ENCODE peak calls at places on chromosomes 1 and 21, in seven cellular contexts. C is PC-3; V is mammary epithelial cell; G is esophagus squamous epithelium; S is choroid plexus epithelial cell; N is ovary; U is effector memory CD4-positive, alpha-beta T cell. K is an unnamed sample.
A peak's percentile ranks its signal among the peaks of the same experiment; 100 is the strongest.

GRCh38 chr1:119005870-119006405 is 17.8 kb upstream of the TBX15 start:
- DNase-seq in N (no peak), U (no peak), S (no peak), G (no peak), V (no peak), C (no peak), K (no peak)

GRCh38 chr21:27511241-27511640 is 544.4 kb upstream of the ADAMTS5 start:
- DNase-seq in C (no peak), V (no peak), U (no peak), G (no peak), N (no peak), S (no peak), K (no peak)

GRCh38 chr21:17495680-17496079 is 17.2 kb upstream of the CXADR start:
- DNase-seq in U (no peak), G (no peak), V (no peak), N (no peak), S (peak; percentile 40), C (no peak), K (no peak)

GRCh38 chr1:170377011-170377410 is 155.0 kb upstream of the GORAB start:
- DNase-seq in S (no peak), U (no peak), V (no peak), N (no peak), C (no peak), G (no peak), K (no peak)

GRCh38 chr1:210822897-210823296 is 311.1 kb downstream of the KCNH1 start:
- DNase-seq in C (no peak), U (no peak), N (no peak), V (no peak), G (no peak), S (no peak), K (no peak)

GRCh38 chr1:70057500-70057899 is 147.9 kb downstream of the LRRC40 start:
- DNase-seq in C (no peak), S (no peak), V (no peak), G (no peak), N (no peak), U (no peak), K (no peak)

GRCh38 chr1:33169290-33170055 is 12.4 kb downstream of the TRIM62 start:
- DNase-seq in V (no peak), U (no peak), G (no peak), S (peak; percentile 67), C (no peak), N (no peak), K (no peak)

GRCh38 chr1:61282387-61282786 is 200.0 kb downstream of the NFIA start:
- DNase-seq in N (no peak), S (no peak), G (no peak), C (no peak), V (no peak), U (no peak), K (peak; percentile 37)

GRCh38 chr1:115412286-115412685 is 74.2 kb upstream of the NGF start:
- DNase-seq in U (no peak), C (no peak), G (no peak), S (no peak), V (peak; percentile 36), N (no peak), K (peak; percentile 34)

GRCh38 chr1:222928212-222928611 is 113.4 kb downstream of the DISP1 start:
- DNase-seq in V (no peak), N (peak; percentile 56), G (no peak), S (peak; percentile 88), U (no peak), C (peak; percentile 28), K (peak; percentile 49)

GRCh38 chr1:67650061-67650460 is 34.9 kb upstream of the GADD45A start:
- DNase-seq in V (no peak), S (no peak), C (no peak), N (no peak), G (no peak), U (no peak), K (no peak)

GRCh38 chr1:67390041-67390887 is 39.9 kb downstream of the SERBP1 start:
- DNase-seq in U (no peak), C (peak; percentile 35), N (no peak), V (peak; percentile 62), S (peak; percentile 83), G (no peak), K (peak; percentile 85)

GRCh38 chr1:94336991-94337390 is 81.2 kb upstream of the ABCD3 start:
- DNase-seq in G (no peak), U (no peak), V (no peak), C (peak; percentile 33), N (no peak), S (no peak), K (peak; percentile 66)

GRCh38 chr1:26215246-26215645 is 18.8 kb upstream of the CEP85 start:
- DNase-seq in S (no peak), N (no peak), G (no peak), C (no peak), V (no peak), U (no peak), K (no peak)

GRCh38 chr1:157505481-157506272 is 46.6 kb downstream of the FCRL5 start:
- DNase-seq in U (no peak), G (no peak), N (no peak), S (peak; percentile 78), C (peak; percentile 76), V (peak; percentile 36), K (peak; percentile 69)

DNA sequence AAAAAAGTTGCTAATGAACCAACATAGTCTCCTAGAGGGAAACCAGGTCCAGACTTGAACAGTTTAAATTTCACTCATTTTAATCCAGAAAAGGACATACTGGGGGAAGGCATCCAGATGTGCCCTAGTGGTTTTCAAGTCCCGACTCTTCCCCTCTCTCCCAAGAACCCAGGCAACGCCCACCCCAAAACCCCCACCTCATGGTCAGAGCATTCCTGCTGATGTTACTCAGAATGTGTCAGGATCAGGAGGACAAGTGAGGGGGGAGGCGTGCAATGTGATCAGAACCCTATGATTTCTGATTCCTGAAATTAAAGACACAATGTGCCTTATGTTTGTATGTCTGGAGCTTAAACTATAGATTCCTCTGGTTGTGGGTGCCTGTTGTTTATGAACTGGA is 1.6 kb upstream of the CTSK start:
- DNase-seq in S (peak; percentile 66), C (peak; percentile 22), N (no peak), U (no peak), V (peak; percentile 88), G (no peak), K (peak; percentile 93)
- H3K4me3 ChIP-seq in S (no peak overlapping the region), C (no peak overlapping the region), N (no peak overlapping the region), U (no peak overlapping the region), V (no peak overlapping the region), G (no peak overlapping the region), K (no peak overlapping the region)

GRCh38 chr1:30762152-30762930 is 4.8 kb upstream of the LAPTM5 start:
- DNase-seq in C (no peak), S (no peak), V (no peak), N (no peak), U (no peak), G (no peak), K (no peak)

GRCh38 chr1:30758785-30759380 is 1.3 kb upstream of the LAPTM5 start:
- DNase-seq in V (peak; percentile 20), S (peak; percentile 37), G (no peak), U (no peak), C (peak; percentile 11), N (no peak), K (peak; percentile 18)

GRCh38 chr1:30759718-30760281 is 2.2 kb upstream of the LAPTM5 start:
- DNase-seq in G (no peak), N (no peak), S (no peak), U (peak; percentile 76), V (no peak), C (no peak), K (no peak)

GRCh38 chr1:30761312-30762151 is 4.0 kb upstream of the LAPTM5 start:
- DNase-seq in N (no peak), G (no peak), V (no peak), S (peak; percentile 34), C (no peak), U (no peak), K (no peak)

DNA sequence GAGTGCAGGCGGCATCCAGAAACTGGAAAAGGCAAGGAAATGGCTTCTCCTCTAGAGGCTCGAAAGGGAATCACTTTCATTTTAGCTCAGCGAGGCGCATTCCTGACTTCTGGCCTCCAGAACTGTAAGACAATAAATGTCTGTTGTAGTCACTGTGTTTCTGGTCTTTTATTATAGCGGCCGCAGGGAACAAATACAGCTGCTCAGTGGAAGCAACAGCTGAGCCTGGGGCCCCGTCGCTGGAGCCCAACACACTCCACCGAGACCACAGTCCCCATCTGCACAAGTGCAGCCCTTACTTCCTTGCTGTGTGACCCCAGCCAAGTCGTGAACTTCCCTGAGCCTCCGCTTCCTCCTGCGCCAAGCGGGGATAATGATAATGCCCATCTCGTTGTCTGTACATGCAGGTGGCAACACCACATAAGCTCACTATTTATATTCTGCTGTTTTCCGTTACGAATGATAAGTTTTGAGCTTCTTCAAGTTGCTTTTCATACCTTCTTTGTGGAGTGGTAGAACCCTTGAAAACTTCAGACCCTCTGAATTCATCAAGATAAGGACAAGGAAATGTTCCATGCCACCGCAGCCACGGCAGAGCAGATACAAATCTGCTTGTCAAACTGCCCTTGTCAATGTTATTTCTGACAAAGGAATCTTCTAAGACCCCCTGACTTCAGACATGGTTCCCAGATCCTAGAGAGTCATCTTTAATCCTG is 3.2 kb upstream of the LAPTM5 start:
- DNase-seq in V (no peak), U (no peak), N (no peak), S (no peak), G (no peak), C (no peak), K (no peak)
- H3K4me3 ChIP-seq in V (no peak overlapping the region), U (peak overlapping the region; percentile 42), N (no peak overlapping the region), S (no peak overlapping the region), G (no peak overlapping the region), C (no peak overlapping the region), K (no peak overlapping the region)

DNA sequence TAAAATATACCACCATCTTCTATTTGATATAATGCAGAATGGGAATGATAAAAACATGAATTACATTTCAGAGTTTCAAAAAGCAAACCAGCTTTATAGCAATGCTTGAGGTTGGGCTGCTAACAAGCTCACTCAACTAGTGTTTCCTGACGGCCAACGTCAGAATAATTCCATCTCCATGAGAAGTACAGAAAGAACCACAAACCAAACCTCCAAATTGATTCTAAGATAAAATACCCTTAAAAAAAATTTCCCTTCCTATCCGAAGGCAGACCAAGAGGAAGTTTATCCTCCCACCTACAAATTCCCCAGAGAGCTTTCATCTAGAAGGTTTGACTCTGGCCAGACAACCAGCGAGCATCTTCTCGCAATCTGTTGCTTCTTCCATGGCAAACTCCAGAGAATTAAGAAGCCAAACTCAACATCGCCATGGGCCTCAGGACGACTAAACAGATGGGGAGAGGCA is at the start of gene EDARADD:
- DNase-seq in C (peak; percentile 6), V (peak; percentile 75), G (no peak), S (peak; percentile 38), U (no peak), N (no peak), K (no peak)
- H3K4me3 ChIP-seq in C (peak within 1 kb of the TSS; percentile 70), V (peak within 1 kb of the TSS; percentile 95), G (peak within 1 kb of the TSS; percentile 82), S (peak within 1 kb of the TSS; percentile 64), U (peak within 1 kb of the TSS; percentile 74), N (peak within 1 kb of the TSS; percentile 46), K (peak within 1 kb of the TSS; percentile 73)

DNA sequence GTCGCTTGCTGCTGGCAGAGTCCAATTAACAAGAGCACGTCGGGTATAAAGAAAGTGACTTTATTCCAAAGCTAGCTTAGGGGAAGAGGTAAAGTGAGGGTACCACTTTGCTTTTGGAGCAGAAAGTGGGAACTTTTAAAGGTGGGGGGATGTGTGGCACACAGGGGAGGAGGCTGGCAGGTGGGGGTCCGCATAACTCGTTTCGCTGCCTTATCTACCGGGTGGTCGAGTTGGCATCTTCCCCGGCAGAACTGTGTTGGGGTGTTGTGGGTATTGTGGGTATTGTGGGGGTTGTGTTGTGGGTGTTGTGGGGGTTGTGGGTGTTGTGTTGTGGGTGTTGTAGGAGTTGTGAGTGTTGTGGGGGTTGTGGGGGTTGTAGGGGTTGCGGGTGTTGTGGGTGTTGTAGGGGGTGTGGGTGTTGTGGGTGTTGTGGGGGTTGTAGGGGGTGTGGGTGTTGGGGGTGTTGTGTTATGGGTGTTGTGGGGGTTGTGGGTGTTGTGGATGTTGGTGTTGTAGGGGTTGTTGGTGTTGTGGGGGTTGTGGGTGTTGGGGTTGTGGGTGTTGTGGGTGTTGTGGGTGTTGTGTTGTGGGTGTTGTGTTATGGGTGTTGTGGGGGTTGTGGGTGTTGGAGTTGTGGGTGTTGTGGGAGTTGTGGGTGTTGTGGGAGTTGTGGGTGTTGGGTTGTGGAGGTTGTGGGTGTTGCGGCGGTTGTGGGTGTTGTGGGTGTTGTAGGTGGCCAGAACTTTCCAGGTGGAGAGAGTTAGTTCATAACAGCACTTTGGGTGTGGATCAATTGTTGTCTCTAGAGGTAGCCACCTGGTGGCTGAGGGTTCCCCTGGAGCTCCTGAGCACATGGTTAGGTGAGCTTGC is 52.7 kb downstream of the AGPAT3 start:
- DNase-seq in S (no peak), V (peak; percentile 26), G (no peak), C (peak; percentile 37), U (no peak), N (no peak), K (peak; percentile 33)
- H3K4me3 ChIP-seq in S (no peak overlapping the region), V (no peak overlapping the region), G (peak overlapping the region; percentile 52), C (no peak overlapping the region), U (peak overlapping the region; percentile 54), N (no peak overlapping the region), K (no peak overlapping the region)